ENCODE peak calls at places on chromosomes 3 and 15, in four cellular contexts. P is hippocampal formation, F is AG10803, S is H54. I is an unnamed sample.

GRCh38 chr15:82159922-82160321 is 102.6 kb downstream of the EFL1 start:
- DNase-seq in F (peak), S (peak), P (no peak), I (peak)

GRCh38 chr15:43749690-43750345 is 3.6 kb downstream of the PDIA3 start:
- DNase-seq in F (no peak), S (no peak), P (no peak), I (no peak)

GRCh38 chr15:78049691-78050440 is 27.6 kb downstream of the TBC1D2B start:
- DNase-seq in S (no peak), F (peak), P (no peak), I (no peak)

GRCh38 chr3:121855555-121855954 is 20.5 kb downstream of the EAF2 start:
- DNase-seq in S (no peak), P (no peak), F (no peak), I (no peak)

GRCh38 chr15:78077860-78078187 is 313 bp upstream of the TBC1D2B start:
- DNase-seq in P (no peak), S (no peak), F (no peak), I (peak)

GRCh38 chr3:41002104-41002503 is 197.2 kb upstream of the CTNNB1 start:
- DNase-seq in F (no peak), P (no peak), S (no peak), I (no peak)

GRCh38 chr3:76372497-76372896 is 587.1 kb upstream of the ZNF717 start:
- DNase-seq in S (no peak), P (no peak), F (no peak), I (no peak)

GRCh38 chr3:131549340-131549739 is 46.6 kb upstream of the MRPL3 start:
- DNase-seq in F (no peak), S (no peak), P (no peak), I (no peak)

GRCh38 chr3:150594150-150594549 is 9.0 kb upstream of the SELENOT start:
- DNase-seq in P (no peak), F (no peak), S (no peak), I (no peak)

GRCh38 chr3:116005404-116005803 is 382.1 kb downstream of the GAP43 start:
- DNase-seq in F (peak), S (peak), P (no peak), I (peak)

GRCh38 chr15:82129769-82130168 is 84.0 kb upstream of the MEX3B start:
- DNase-seq in S (peak), F (peak), P (no peak), I (peak)

GRCh38 chr3:14204605-14205284 is 26.1 kb downstream of the LSM3 start:
- DNase-seq in P (no peak), S (no peak), F (no peak), I (no peak)

GRCh38 chr3:169432692-169433432 is 230.7 kb downstream of the MECOM start:
- DNase-seq in S (no peak), P (no peak), F (no peak), I (no peak)

GRCh38 chr15:29820802-29821160 is 1.5 kb downstream of the TJP1 start:
- DNase-seq in P (no peak), S (no peak), F (no peak), I (no peak)

GRCh38 chr15:27592036-27592725 is 506.9 kb downstream of the OCA2 start:
- DNase-seq in F (peak), P (no peak), S (no peak), I (no peak)

GRCh38 chr3:71865727-71866126 is 80.8 kb upstream of the PROK2 start:
- DNase-seq in F (no peak), P (no peak), S (no peak), I (no peak)

GRCh38 chr3:160486459-160486869 is 36.9 kb upstream of the TRIM59 start:
- DNase-seq in P (no peak), F (peak), S (no peak), I (peak)

GRCh38 chr3:187914231-187914630 is 169.0 kb upstream of the BCL6 start:
- DNase-seq in S (no peak), P (no peak), F (no peak), I (no peak)

GRCh38 chr15:30941520-30941919 is 37.8 kb downstream of the FAN1 start:
- DNase-seq in P (no peak), F (no peak), S (no peak), I (no peak)

GRCh38 chr3:192490720-192491119 is 236.6 kb downstream of the FGF12 start:
- DNase-seq in P (no peak), F (no peak), S (no peak), I (no peak)

GRCh38 chr3:107627962-107628542 is 105.3 kb downstream of the BBX start:
- DNase-seq in P (no peak), F (no peak), S (no peak), I (no peak)

GRCh38 chr3:131033480-131034080 is 6.9 kb downstream of the NEK11 start:
- DNase-seq in S (no peak), F (peak), P (no peak), I (no peak)

GRCh38 chr15:69666921-69667811 is 214.5 kb downstream of the RPLP1 start:
- DNase-seq in P (no peak), S (no peak), F (no peak), I (no peak)

GRCh38 chr3:45795882-45796765 is at the start of gene SLC6A20:
- DNase-seq in P (no peak), F (no peak), S (no peak), I (no peak)

GRCh38 chr3:100002599-100003350 is 111.5 kb downstream of the FILIP1L start:
- DNase-seq in P (no peak), S (peak), F (peak), I (no peak)

GRCh38 chr3:12135029-12135634 is 23.6 kb downstream of the TIMP4 start:
- DNase-seq in F (peak), P (peak), S (peak), I (peak)

GRCh38 chr3:173465112-173465511 is 67.6 kb downstream of the NLGN1 start:
- DNase-seq in F (peak), P (no peak), S (peak), I (no peak)

GRCh38 chr3:57832925-57833324 is 76.8 kb downstream of the SLMAP start:
- DNase-seq in F (no peak), P (no peak), S (no peak), I (no peak)

GRCh38 chr3:25843332-25843731 is 53.4 kb downstream of the OXSM start:
- DNase-seq in F (no peak), S (no peak), P (no peak), I (no peak)

GRCh38 chr3:168322941-168323340 is 227.2 kb upstream of the GOLIM4 start:
- DNase-seq in P (no peak), S (no peak), F (no peak), I (no peak)

GRCh38 chr15:52100807-52101206 is 11.8 kb downstream of the BCL2L10 start:
- DNase-seq in P (peak), F (peak), S (no peak), I (peak)

GRCh38 chr3:78666458-78666800 is 1101.4 kb downstream of the ROBO1 start:
- DNase-seq in P (no peak), F (peak), S (no peak), I (no peak)

GRCh38 chr15:74800559-74801094 is 12.0 kb upstream of the LMAN1L start:
- DNase-seq in S (no peak), P (no peak), F (no peak), I (no peak)

GRCh38 chr3:39808467-39809180 is 785 bp upstream of the MYRIP start:
- DNase-seq in S (no peak), F (peak), P (peak), I (no peak)